ENCODE peak calls at places on chromosomes 11 and 22, in four cellular contexts. S is HepG2, D is H1, Q is GM12878. L is an unnamed sample.

GRCh38 chr11:1087961-1088926 is 13.6 kb downstream of the MUC2 start:
- DNase-seq in S (peak; percentile 12), D (no peak), Q (no peak), L (peak; percentile 60)

GRCh38 chr11:14067686-14068085 is 105.2 kb downstream of the SPON1 start:
- DNase-seq in S (no peak), D (no peak), Q (no peak), L (no peak)

GRCh38 chr11:89015614-89016013 is 50.2 kb downstream of the GRM5 start:
- DNase-seq in S (no peak), D (no peak), Q (no peak), L (no peak)

GRCh38 chr11:45580399-45580798 is 85.0 kb downstream of the CHST1 start:
- DNase-seq in S (no peak), D (peak; percentile 63), Q (no peak), L (no peak)

GRCh38 chr11:13030857-13031256 is 21.7 kb downstream of the RASSF10 start:
- DNase-seq in S (peak; percentile 14), D (no peak), Q (no peak), L (peak; percentile 61)

GRCh38 chr11:78651923-78652602 is 77.4 kb upstream of the NARS2 start:
- DNase-seq in S (no peak), D (peak; percentile 28), Q (no peak), L (no peak)

GRCh38 chr22:27504360-27504759 is 297.2 kb downstream of the MN1 start:
- DNase-seq in S (no peak), D (no peak), Q (no peak), L (no peak)

GRCh38 chr11:83284501-83285051 is 1.6 kb downstream of the CCDC90B start:
- DNase-seq in S (peak; percentile 72), D (no peak), Q (no peak), L (no peak)

GRCh38 chr11:95148938-95149337 is 59.3 kb downstream of the ENDOD1 start:
- DNase-seq in S (no peak), D (no peak), Q (no peak), L (no peak)

GRCh38 chr11:62602141-62603071 is 741 bp upstream of the MTA2 start:
- DNase-seq in S (no peak), D (peak; percentile 77), Q (no peak), L (peak; percentile 74)

GRCh38 chr11:62601114-62601363 is 626 bp downstream of the MTA2 start:
- DNase-seq in S (no peak), D (no peak), Q (no peak), L (peak; percentile 55)

GRCh38 chr11:62603072-62603408 is 1.4 kb upstream of the MTA2 start:
- DNase-seq in S (no peak), D (peak; percentile 59), Q (no peak), L (no peak)

GRCh38 chr11:62600367-62601113 is 1.1 kb downstream of the MTA2 start:
- DNase-seq in S (no peak), D (no peak), Q (no peak), L (no peak)

DNA sequence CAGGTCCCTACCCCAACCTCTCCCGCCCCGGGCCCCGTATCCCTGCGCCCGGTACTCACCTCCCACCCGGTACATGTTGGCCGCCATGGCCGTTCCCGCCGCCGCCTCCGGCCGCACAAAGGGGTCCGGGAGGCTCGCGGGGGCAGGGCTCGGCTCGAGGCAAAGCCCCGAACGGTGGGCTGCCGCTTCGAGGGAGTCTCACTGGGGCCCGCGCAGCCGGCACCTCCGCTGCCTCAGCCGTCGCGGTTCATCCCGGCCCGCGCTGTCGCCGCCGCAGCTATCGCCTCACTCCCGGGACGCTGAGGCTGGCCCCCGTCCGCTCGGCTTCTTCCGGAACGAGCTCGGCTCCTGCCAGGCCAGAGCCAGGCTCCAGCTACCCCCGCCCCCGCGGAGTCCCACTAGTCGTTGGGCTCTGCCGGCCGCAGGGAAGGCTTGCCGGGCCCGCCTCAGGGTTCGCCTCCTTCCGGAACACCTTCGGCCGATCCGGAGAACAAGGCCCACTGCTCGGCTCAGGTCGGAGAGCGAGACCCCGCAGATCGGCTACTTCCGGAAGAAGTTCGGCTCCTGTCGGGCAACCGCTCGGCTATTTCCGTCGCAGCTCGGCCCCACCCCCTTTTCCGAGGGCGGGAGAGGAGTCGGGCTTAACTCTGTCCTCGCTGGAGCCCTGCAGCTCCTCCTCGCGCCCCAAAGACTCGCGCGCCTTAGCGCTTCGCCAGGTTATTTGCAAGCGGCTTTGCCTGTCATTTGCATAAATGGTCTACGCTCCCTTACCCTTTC is at the start of gene MTA2:
- DNase-seq in S (peak; percentile 94), D (peak; percentile 100), Q (peak; percentile 87), L (peak; percentile 99)
- TF ChIP-seq EP300 in S (no peak), D (no peak), Q (no peak), L (no peak)

GRCh38 chr11:9573054-9573774 is at the start of gene WEE1:
- DNase-seq in S (peak; percentile 94), D (peak; percentile 99), Q (peak; percentile 86), L (peak; percentile 99)

GRCh38 chr11:9575531-9576240 is 2.2 kb downstream of the WEE1 start:
- DNase-seq in S (no peak), D (no peak), Q (no peak), L (no peak)

GRCh38 chr11:9573775-9574555 is 495 bp downstream of the WEE1 start:
- DNase-seq in S (no peak), D (no peak), Q (no peak), L (peak; percentile 32)

GRCh38 chr11:9574556-9574805 is 1.0 kb downstream of the WEE1 start:
- DNase-seq in S (no peak), D (no peak), Q (no peak), L (peak; percentile 35)

DNA sequence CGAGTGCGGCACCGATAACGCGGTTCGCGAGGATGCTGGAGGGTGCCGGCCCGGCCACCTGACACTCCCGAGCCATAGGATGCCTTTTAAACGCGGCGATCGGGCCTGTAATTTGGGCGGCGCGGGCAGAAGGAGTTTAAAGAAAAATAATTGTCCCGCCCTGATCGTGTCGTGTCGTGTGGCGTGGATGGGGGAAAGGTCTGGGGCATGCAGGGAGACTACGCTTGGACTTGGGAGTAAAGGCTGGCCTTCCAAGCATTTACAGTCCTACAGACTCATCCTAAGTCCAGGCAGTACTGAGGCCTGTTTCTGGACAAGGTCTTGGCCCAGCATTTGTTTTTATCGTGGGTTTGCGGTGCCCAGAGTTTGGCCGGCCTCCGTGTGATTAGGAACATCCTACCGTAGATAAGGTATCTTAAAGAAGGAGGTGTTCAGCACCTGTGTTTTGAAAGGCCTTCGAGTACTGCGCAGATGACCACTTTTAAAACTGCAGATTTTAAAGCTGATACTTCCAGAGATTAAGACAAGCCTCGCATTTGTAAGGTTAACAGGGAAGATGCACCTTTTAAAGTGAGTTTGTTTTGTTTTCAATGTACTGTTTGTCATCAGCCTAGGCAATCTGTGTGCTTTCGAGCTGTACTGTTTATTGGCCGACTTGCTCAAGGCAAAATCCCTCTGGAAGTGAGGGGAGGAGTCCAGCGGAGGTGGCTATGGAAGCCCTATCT is 1.5 kb downstream of the WEE1 start:
- DNase-seq in S (peak; percentile 82), D (peak; percentile 47), Q (no peak), L (peak; percentile 74)
- TF ChIP-seq EP300 in S (no peak), D (no peak), Q (no peak), L (no peak)

DNA sequence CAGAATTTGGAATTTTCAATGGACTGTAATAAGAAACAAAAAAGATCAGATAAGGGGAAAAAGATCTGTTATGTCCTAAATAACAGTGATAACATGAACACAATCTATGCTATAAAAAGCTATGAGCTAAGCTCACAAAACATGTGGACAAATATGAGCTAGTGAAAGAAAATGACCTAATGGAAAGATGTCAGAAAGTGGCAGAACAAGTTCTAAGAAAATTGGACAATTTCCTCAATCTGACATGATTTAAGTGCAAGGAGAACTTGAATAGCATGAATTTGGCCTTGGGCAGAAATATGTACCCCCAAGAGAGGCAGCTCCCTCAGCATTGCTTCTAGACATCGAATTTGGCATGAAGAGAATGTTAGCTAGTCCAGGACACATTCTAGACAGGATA is 212.0 kb upstream of the PGR start:
- DNase-seq in S (no peak), D (no peak), Q (no peak), L (no peak)
- TF ChIP-seq EP300 in S (no peak), D (no peak), Q (no peak), L (no peak)

GRCh38 chr22:42444060-42444904 is 12.1 kb upstream of the NFAM1 start:
- DNase-seq in S (peak; percentile 34), D (peak; percentile 97), Q (peak; percentile 73), L (peak; percentile 93)
- TF ChIP-seq EP300 in S (no peak), D (no peak), Q (no peak), L (no peak)

GRCh38 chr11:44301856-44302231 is 8.1 kb downstream of the ALX4 start:
- DNase-seq in S (no peak), D (no peak), Q (no peak), L (no peak)
- TF ChIP-seq EP300 in S (no peak), D (no peak), Q (no peak), L (no peak)

GRCh38 chr11:6666302-6667183 is 10.9 kb upstream of the DCHS1 start:
- DNase-seq in S (no peak), D (no peak), Q (no peak), L (no peak)
- TF ChIP-seq EP300 in S (no peak), D (no peak), Q (no peak), L (no peak)

L was measured in transverse colon.